ENCODE peak calls at places on chromosomes 5 and 9, in four cellular contexts. U is adrenal gland, V is body of pancreas, A is GM12891. Y is an unnamed sample.

GRCh38 chr9:129557192-129558036 is 63.5 kb downstream of the C9orf50 start:
- DNase-seq in V (peak; percentile 70), A (no peak), U (no peak), Y (peak; percentile 96)

GRCh38 chr5:61734966-61735365 is 402.9 kb downstream of the ZSWIM6 start:
- DNase-seq in U (no peak), V (no peak), A (no peak), Y (no peak)

GRCh38 chr9:101341958-101342357 is 42.8 kb downstream of the BAAT start:
- DNase-seq in U (no peak), V (no peak), A (no peak), Y (no peak)

GRCh38 chr9:14349818-14350333 is 35.9 kb upstream of the NFIB start:
- DNase-seq in V (no peak), U (no peak), A (no peak), Y (no peak)

GRCh38 chr5:59296317-59297264 is 596.9 kb downstream of the PDE4D start:
- DNase-seq in V (no peak), U (no peak), A (no peak), Y (no peak)

GRCh38 chr9:110337727-110338522 is at the start of gene TXNDC8:
- DNase-seq in V (no peak), A (no peak), U (no peak), Y (no peak)

GRCh38 chr5:15690611-15691010 is 190.6 kb downstream of the FBXL7 start:
- DNase-seq in U (no peak), V (no peak), A (no peak), Y (no peak)

GRCh38 chr9:79707589-79707988 is 135.8 kb downstream of the TLE4 start:
- DNase-seq in A (no peak), U (no peak), V (no peak), Y (no peak)

GRCh38 chr9:69946800-69947437 is 96.7 kb upstream of the MAMDC2 start:
- DNase-seq in U (peak; percentile 36), A (no peak), V (peak; percentile 17), Y (no peak)

GRCh38 chr5:82387041-82387818 is 109.1 kb upstream of the RPS23 start:
- DNase-seq in U (peak; percentile 80), V (no peak), A (no peak), Y (no peak)

GRCh38 chr9:126415741-126416370 is 89.2 kb downstream of the MVB12B start:
- DNase-seq in A (no peak), U (no peak), V (no peak), Y (no peak)

GRCh38 chr5:68454766-68455165 is 239.2 kb downstream of the PIK3R1 start:
- DNase-seq in V (no peak), U (no peak), A (no peak), Y (no peak)

GRCh38 chr9:37017546-37017945 is 16.5 kb downstream of the PAX5 start:
- DNase-seq in V (no peak), A (no peak), U (no peak), Y (no peak)
- TF ChIP-seq POLR2A in V (no peak), A (no peak), U (no peak), Y (no peak)

DNA sequence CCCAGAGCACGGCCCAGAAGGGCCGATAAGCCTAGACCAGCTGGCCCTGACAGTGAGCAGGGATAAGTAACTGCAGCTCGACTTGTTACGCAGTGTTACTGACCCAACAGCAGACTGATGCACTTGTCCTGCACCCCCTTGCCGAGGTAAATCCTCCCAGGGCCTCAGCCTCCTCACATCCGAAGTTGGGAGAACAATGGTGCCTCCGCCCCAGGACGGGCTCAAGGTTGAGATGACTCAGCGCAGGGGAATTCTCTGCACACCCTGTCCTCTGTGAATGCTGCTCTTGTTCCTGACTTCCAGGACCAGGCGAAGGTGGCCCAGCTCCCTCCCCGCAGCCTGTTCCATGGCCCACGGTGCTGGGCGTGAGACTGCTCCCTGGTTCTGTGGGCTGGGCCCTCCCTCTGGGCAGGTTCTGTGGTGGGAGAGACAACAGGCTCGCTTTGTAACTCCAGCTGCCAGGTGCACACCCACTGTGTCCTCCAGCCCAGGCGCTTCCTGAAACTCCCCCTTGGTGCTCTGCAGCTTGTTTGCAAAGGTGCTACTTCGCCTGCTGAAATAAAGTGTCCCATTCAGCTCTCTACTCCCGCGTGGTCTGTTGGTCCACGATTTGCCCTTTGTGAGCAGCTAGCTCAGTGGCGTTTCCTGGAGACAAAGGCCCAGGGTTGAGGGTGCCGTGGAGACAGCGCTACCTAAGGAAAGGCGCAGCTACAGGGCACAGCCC is 40.1 kb upstream of the SLC6A19 start:
- DNase-seq in V (peak; percentile 76), A (no peak), U (peak; percentile 76), Y (no peak)
- TF ChIP-seq POLR2A in V (peak; percentile 53), A (no peak), U (no peak), Y (no peak)

GRCh38 chr9:127818574-127818973 is 15.9 kb downstream of the FPGS start:
- DNase-seq in U (no peak), V (no peak), A (no peak), Y (no peak)
- TF ChIP-seq POLR2A in U (no peak), V (no peak), A (no peak), Y (no peak)

DNA sequence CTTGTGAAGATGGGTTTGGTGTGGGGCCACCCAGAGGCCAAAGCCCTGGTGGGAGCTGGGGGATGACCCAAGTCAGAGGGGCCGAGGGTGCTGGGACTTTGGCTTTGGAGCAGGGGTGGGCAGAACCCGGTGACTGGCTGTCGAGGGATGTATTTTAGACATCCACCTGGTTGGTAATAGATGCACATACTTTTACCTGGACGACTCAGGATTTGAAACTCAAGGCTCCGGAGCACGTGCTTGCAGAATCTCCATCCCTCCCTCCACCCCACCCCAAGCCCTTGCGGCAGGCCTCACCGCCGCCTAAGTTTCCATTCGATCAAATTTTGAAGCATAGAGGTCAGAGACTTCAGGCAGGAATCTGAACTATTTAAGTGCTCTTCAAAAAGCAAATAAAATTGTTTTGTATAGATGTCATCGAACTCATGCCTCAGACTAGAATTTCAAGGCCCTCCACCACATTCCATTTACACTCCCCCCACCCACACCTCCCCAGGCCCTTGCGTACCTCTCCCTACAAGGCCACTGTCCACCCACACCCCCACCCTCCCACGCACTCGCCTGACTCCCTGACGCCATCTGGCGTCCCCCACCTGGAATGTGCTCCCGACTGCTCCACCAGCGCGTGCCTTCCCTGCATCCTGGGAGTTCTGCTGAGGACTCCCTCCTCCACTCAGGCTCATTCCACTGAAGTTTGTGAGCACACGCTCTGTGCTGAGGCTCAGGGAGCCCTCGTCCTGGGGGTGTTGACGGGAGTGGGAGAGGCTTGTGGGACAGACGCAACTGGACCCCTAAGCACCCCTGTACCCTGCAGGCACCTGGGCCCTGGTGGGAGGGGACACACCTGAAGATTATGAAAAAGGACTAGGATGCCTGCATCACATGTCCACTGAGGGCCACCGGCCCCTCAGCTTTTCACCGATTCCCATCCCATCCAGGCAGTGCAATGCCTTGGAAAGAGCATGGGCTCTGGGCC is 56.4 kb upstream of the RPL26L1 start:
- DNase-seq in A (no peak), U (peak; percentile 95), V (peak; percentile 86), Y (no peak)
- TF ChIP-seq POLR2A in A (no peak), U (peak; percentile 44), V (peak; percentile 40), Y (no peak)

DNA sequence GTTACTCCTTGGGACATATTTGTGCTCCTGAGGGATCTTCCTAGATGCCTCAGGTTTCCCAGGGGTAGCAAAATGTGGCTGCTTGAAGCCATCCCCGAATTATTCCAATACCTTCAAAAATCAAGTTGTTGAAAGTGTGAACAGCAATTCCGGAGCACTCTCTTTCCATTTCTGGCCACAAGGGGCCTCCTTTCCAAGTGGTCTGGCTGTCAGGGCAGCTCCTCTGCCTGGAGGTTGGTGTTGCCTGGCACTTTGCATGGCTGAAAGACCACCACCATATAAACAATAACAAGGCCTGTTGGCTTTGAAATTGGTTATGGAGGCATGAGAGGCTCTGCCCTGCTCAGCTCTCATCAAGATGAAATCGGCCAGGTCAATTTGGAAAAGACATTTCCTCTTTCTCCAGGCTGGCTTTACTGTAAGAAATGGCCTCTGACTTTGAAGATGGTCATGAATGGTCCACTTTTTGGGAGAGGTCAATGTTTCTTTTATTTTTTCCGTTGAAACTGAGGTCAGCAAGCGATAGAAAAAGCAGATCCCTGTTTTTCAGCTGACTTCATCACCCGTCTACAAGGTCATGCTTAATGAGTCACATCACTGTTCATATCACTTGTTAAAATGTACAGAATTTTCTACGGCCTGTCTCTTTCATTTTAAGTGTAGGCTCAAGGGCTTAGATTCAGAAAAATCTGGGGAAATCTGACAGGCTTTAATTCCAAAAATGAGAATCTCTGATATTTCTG is 481.1 kb upstream of the ZNF608 start:
- DNase-seq in U (peak; percentile 22), V (peak; percentile 8), A (no peak), Y (no peak)
- TF ChIP-seq POLR2A in U (no peak), V (no peak), A (no peak), Y (no peak)

DNA sequence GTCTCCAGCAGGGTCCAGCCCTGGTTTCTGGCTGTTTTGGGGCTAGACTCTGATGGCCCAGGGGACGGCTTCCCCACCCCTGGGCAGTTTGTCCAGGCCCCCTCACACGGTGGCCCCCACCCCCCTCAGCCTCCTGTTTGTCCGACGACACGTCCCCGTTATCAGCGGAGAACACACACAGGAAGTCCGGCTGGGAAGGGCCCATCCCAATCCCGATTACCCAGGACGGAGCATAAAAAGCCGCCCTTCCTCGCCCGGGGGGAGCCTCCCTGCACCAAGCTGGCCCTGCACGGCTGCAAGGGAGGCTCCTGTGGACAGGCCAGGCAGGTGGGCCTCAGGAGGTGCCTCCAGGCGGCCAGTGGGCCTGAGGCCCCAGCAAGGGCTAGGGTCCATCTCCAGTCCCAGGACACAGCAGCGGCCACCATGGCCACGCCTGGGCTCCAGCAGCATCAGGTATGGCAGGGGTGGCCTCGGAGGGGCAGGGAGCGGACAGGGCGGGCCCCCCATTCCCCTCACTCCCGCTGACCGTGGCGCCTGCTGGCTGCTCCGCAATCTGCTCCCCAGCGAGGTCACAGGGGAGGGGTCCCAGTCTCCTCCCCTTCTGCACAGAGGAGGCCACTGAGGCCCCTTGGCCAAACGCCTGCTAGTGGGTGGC is at the start of gene EGFL7:
- DNase-seq in V (no peak), U (peak; percentile 54), A (no peak), Y (no peak)
- TF ChIP-seq POLR2A in V (peak; percentile 56), U (peak; percentile 49), A (no peak), Y (no peak)

DNA sequence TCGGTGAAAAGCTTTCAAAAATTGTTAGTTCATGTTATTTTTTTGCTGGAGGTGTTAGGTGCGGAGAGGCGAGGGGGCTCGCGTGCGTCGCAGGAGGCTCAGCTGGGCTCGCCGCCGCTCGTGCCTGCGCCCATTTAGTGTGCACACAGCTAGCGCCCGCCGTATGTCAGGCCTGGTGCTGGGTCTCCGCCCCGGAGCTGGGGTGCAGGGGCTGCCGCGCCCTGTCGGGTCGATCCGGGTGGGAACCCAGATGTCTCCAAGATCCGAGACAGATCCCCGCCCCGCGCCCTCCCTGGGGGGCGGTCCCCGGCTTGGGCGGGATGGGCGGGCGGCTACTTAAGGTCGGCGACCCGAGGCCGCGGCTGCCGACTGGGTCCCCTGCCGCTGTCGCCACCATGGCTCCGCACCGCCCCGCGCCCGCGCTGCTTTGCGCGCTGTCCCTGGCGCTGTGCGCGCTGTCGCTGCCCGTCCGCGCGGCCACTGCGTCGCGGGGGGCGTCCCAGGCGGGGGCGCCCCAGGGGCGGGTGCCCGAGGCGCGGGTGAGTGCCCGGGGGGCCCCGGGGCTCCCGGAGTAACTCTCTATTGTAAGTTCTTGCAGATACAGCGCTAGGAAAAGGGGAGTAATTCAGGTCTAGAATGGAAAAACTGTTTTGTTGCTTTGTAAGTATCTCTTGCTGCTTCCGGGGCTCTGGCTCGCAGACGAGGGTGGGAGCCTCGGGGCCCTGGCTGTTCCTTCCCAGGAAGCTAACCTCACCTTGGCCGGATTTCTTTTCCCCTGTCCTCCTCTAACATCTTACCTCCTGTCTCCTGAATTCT is 31.7 kb downstream of the GSN start:
- DNase-seq in A (peak; percentile 68), U (peak; percentile 49), V (no peak), Y (no peak)
- TF ChIP-seq POLR2A in A (no peak), U (peak; percentile 30), V (peak; percentile 24), Y (no peak)

DNA sequence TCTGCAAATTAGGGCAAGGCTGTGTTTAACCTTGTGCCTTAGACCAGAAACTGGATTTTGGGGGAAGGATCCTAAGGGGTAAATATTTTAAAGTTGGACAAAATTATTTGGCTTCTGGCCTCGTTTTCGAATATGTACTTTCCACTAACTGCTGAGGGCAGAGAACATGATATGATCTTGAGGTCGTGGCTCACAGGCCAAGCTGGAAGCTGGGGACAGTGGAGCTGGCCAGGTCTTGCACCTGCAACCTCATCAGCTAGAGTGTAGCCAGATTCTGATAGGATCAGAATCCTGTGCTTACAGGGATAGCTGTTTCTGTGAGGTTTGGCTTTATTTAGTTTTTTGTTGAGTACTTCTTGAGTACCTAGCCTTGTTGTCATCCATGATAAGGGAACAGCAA is 24.9 kb downstream of the MAN2A1 start:
- DNase-seq in A (no peak), U (no peak), V (no peak), Y (no peak)
- TF ChIP-seq POLR2A in A (no peak), U (no peak), V (no peak), Y (no peak)

Y was measured in H1.